ENCODE peak calls at places on chromosome 6, in six cellular contexts. Y is Panc1, L is K562, O is GM12878, E is upper lobe of left lung, I is suprapubic skin. T is an unnamed sample.

GRCh38 chr6:123323419-123324329 is 313.1 kb downstream of the TRDN start:
- DNase-seq in E (no peak), L (no peak), Y (peak; percentile 5), O (no peak), I (no peak), T (no peak)

GRCh38 chr6:156028310-156029131 is 572.9 kb upstream of the NOX3 start:
- DNase-seq in Y (no peak), L (no peak), E (no peak), I (no peak), O (no peak), T (no peak)

GRCh38 chr6:158571826-158572652 is 12.1 kb downstream of the TMEM181 start:
- DNase-seq in L (no peak), I (peak; percentile 76), O (no peak), Y (no peak), E (peak; percentile 81), T (no peak)

GRCh38 chr6:43733471-43734293 is 36.3 kb upstream of the VEGFA start:
- DNase-seq in Y (no peak), L (no peak), O (peak; percentile 56), E (peak; percentile 16), I (peak; percentile 68), T (no peak)

GRCh38 chr6:165845488-165845887 is 182.4 kb upstream of the PDE10A start:
- DNase-seq in L (no peak), I (no peak), Y (no peak), E (no peak), O (no peak), T (no peak)

GRCh38 chr6:41577865-41578713 is 31.9 kb downstream of the FOXP4 start:
- DNase-seq in Y (no peak), O (no peak), I (no peak), E (peak; percentile 79), L (peak; percentile 76), T (peak; percentile 85)

GRCh38 chr6:10597499-10598001 is 76.4 kb downstream of the GCNT2 start:
- DNase-seq in O (no peak), E (no peak), I (no peak), Y (no peak), L (no peak), T (no peak)

GRCh38 chr6:132952998-132953397 is 138.6 kb downstream of the RPS12 start:
- DNase-seq in E (no peak), O (no peak), I (no peak), L (no peak), Y (no peak), T (no peak)

DNA sequence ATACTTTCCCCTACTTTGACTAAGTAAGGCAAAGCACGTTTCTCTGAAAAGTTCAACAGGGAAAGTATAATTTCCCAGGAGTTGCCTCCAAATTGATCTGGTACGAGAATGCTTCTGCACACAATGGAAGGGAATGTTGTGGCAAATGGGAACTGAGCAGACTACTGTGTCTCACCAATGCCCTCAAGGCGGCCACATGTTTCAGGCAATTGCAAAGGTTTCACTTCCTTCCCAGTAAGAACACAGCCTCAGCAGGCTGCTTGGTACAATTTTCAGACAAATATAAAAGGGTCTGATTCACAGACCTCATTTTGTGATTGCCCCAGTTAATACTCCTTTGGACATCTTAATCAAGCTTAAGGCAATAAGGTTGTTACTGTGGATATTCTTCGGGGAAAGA is 71.2 kb downstream of the KIAA0319 start:
- DNase-seq in I (no peak), Y (no peak), L (no peak), O (no peak), E (no peak), T (no peak)
- TF ChIP-seq POLR2AphosphoS5 in I (no peak), Y (no peak), L (no peak), O (no peak), E (no peak), T (no peak)

GRCh38 chr6:52815167-52816092 is 11.8 kb upstream of the GSTA1 start:
- DNase-seq in E (peak; percentile 47), Y (peak; percentile 33), I (no peak), L (peak; percentile 63), O (no peak), T (peak; percentile 26)
- TF ChIP-seq CTCF in E (peak; percentile 60), Y (peak; percentile 85), I (peak; percentile 45), L (peak; percentile 71), O (peak; percentile 38), T (peak; percentile 43)

GRCh38 chr6:124962617-124963415 is 579 bp downstream of the RNF217 start:
- DNase-seq in L (peak; percentile 55), Y (no peak), O (no peak), E (peak; percentile 61), I (no peak), T (peak; percentile 41)
- TF ChIP-seq POLR2AphosphoS5 in L (no peak), Y (no peak), O (no peak), E (no peak), I (no peak), T (no peak)

DNA sequence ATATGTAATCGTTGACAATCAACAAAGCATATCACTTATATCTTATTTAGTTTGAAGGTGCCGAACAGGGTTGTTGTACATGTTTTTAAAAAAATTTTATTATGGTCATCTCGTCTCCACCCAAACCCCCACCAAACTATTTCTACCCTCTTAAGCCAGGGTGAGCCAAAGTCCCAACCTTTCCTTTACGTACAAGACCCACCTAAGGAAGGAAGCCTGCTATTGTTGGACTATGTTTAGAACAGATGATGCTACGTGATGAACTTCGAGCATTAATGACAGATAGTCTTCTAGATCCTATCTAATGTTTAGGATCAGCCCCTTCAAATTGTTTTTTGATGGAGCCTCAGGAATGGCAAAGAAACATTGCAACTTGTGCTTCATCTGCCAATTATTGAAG is 44.4 kb downstream of the CLIC5 start:
- DNase-seq in L (no peak), Y (no peak), O (no peak), E (no peak), I (no peak), T (no peak)
- TF ChIP-seq CTCF in L (no peak), Y (no peak), O (no peak), E (no peak), I (no peak), T (no peak)

GRCh38 chr6:33622456-33623431 is 1.6 kb downstream of the ITPR3 start:
- DNase-seq in I (no peak), O (peak; percentile 36), L (no peak), E (peak; percentile 77), Y (no peak), T (no peak)
- TF ChIP-seq POLR2AphosphoS5 in I (no peak), O (no peak), L (no peak), E (peak; percentile 40), Y (no peak), T (no peak)

DNA sequence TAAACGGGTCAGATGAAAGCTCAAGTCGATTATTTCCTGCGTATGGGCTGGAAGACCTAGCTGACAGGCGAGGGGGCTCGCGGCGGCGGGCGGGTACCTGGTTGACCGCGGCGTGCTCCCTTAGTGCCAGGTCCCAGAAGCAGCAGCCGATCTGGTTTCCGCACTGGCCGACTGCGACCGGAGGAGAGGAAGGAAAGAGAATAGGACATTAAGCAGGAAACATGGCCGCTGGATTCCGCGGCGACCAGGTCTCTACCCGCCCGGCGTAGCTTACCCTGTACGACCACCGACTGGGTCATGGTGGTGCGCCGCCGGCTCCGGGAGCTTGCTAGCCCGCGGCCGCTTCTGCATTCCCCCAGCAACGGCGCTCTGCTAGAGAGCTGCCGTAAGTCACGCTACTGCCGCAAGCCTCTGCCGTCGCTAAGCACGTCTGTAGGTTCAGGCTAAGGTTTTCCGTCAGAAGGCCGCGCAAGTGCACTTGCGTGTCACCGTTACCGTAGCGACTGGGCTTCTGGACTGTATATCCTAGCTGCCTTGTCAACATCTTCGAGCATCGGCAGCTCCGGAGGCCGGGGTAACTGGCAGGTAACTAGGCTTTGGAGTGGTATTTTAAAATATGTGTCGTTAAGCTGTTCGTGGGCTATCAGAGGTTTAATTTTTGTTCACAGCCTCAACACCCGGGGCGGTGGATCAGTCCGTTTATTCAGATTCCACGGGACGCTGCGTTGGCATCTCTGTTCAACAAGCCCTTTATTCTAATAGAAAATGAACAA is at the start of the genes FAM229B and TUBE1:
- DNase-seq in L (peak; percentile 86), O (peak; percentile 79), Y (peak; percentile 95), E (peak; percentile 98), I (peak; percentile 91), T (peak; percentile 91)
- TF ChIP-seq CTCF in L (no peak), O (peak; percentile 1), Y (no peak), E (peak; percentile 4), I (no peak), T (no peak)

DNA sequence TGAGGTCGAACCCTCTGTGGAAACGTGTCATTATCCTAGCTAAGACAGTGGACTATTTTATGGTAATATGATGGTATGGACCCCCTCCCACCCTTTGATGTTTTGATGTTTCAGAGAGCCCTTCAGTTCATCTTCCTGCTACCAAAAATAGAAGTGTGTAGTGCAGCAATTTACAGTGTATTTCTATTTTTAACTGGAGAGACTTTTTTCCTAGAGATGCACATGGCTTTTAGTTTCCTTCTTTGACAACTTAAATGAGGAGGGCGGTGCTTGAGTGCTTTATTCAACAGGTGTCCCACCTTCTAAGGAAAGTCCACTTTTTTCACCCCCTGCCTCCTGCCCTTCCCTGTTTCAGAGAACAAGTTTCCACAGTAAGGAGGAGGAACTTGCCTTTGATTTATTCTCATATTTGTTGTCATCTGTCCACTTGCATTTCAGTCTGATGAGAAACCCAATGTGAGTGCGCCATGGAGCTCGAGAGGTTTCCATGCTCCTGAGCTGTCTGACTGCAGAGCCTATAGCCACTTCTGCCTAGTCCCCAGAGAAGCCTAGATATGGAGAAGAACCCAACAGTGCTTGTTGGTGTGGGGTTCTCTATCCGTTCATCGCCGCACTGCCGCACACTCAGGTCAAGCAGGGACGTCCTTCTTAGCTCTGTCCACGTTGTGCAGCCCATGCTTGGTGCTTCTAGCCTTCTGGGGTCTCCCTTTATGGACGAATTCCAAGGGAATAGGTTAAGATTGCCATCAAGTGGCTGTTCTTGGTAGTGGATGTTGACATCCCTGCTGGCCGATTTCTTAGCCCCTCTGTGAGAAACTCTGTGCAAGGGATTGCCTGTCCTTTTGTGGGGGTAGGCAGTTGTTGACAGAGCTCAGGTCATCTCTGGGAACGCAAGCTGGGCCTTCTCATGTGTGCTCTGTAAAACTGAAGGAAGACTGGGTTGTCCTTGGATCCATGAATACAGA is 144.2 kb downstream of the JARID2 start:
- DNase-seq in Y (peak; percentile 17), L (peak; percentile 46), O (peak; percentile 52), E (no peak), I (no peak), T (no peak)
- TF ChIP-seq POLR2AphosphoS5 in Y (no peak), L (no peak), O (no peak), E (no peak), I (no peak), T (no peak)

DNA sequence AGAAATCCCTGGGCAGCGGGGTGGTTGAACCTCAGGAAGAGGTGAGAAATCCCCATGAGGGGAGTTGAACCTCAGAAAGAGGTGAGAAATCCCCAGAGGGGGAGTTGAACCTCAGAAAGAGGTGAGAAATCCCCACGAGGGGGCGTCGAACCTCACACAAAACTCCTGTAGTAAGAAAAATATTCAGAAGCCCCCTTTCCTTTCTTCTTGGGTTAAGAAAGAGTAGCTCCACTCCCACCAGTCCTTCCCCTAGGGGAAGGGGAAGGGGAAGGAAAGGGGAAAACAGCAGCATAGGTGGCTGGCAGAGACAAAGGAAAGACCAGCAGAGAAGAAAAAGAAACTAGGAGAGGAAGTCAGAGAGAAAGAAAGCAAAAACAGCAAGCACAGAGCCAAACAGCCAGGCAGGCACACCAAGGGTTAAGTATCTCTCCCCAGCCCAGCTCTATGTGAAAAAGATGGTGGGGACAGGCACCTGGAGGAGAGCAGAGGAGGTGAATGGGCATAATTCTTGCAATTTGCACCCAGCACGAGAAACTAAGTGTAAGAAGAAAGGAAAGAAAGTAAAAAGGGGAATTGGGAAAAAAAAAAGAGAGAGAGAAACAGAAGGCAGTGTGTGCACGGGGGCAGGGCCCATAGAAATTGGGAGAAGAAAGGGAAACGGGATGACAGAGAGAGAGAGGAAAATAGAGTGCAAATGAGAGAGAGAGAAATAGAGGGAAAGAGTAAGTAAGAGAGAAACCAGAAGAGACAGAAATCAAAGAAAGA is 88.2 kb downstream of the PLG start:
- DNase-seq in Y (no peak), L (peak; percentile 23), E (no peak), O (no peak), I (no peak), T (no peak)
- TF ChIP-seq CTCF in Y (peak; percentile 51), L (peak; percentile 32), E (no peak), O (no peak), I (no peak), T (no peak)